ENCODE peak calls at places on chromosomes 4 and X, in ten cellular contexts. K is left ventricle myocardium inferior, Y is fibroblast of lung, A is PC-3, J is cardiac muscle cell, T is stomach, M is upper lobe of right lung, V is left lung, O is PC-9, P is lower lobe of right lung. Z is an unnamed sample.
A peak's percentile ranks its signal among the peaks of the same experiment; 100 is the strongest.

GRCh38 chr4:184374006-184374405 is 100.3 kb downstream of the IRF2 start:
- DNase-seq in K (no peak), J (no peak), V (no peak), P (no peak), Y (no peak), A (no peak), T (no peak), M (no peak), O (no peak), Z (no peak)

GRCh38 chr4:40837094-40837870 is 87.5 kb downstream of the NSUN7 start:
- DNase-seq in J (no peak), K (no peak), P (no peak), A (no peak), T (no peak), O (no peak), Y (no peak), V (no peak), M (no peak), Z (peak; percentile 41)

GRCh38 chr4:128751354-128751753 is 58.1 kb upstream of the JADE1 start:
- DNase-seq in M (no peak), K (no peak), P (no peak), V (no peak), T (no peak), J (no peak), A (no peak), O (no peak), Y (peak; percentile 30), Z (no peak)

GRCh38 chr4:159357350-159357749 is 254.5 kb downstream of the RAPGEF2 start:
- DNase-seq in A (no peak), V (no peak), M (no peak), Y (no peak), O (no peak), K (no peak), T (no peak), P (no peak), J (no peak), Z (no peak)

GRCh38 chrX:108362026-108362425 is 76.2 kb downstream of the COL4A6 start:
- DNase-seq in J (no peak), Y (no peak), V (no peak), O (no peak), T (no peak), P (no peak), M (no peak), A (peak; percentile 20), K (no peak), Z (no peak)

GRCh38 chr4:185903205-185903604 is 91.2 kb upstream of the SORBS2 start:
- DNase-seq in A (no peak), M (no peak), J (no peak), Y (no peak), K (no peak), T (no peak), P (no peak), O (no peak), V (no peak), Z (no peak)

GRCh38 chrX:45351478-45351877 is 150.8 kb upstream of the DIPK2B start:
- DNase-seq in Y (peak; percentile 81), J (no peak), K (no peak), M (no peak), A (peak; percentile 63), T (no peak), P (no peak), V (no peak), O (no peak), Z (no peak)

GRCh38 chrX:65689377-65689776 is 21.9 kb downstream of the MSN start:
- DNase-seq in V (no peak), A (peak; percentile 55), P (no peak), T (no peak), M (no peak), O (peak; percentile 48), Y (no peak), K (no peak), J (no peak), Z (no peak)

GRCh38 chr4:101191302-101192098 is 155.8 kb downstream of the PPP3CA start:
- DNase-seq in K (peak; percentile 72), O (no peak), M (peak; percentile 62), V (no peak), Y (peak; percentile 92), A (no peak), T (peak; percentile 73), J (no peak), P (peak; percentile 47), Z (peak; percentile 83)

GRCh38 chr4:7519638-7520373 is 85.1 kb upstream of the PSAPL1 start:
- DNase-seq in V (no peak), A (no peak), T (no peak), P (no peak), J (no peak), O (no peak), K (no peak), Y (no peak), M (no peak), Z (no peak)

GRCh38 chr4:34362654-34363053 is 1881.7 kb downstream of the ARAP2 start:
- DNase-seq in J (no peak), A (no peak), K (no peak), O (no peak), Y (no peak), M (no peak), T (no peak), V (no peak), P (no peak), Z (no peak)

GRCh38 chr4:30728291-30728690 is 8.1 kb downstream of the PCDH7 start:
- DNase-seq in A (no peak), P (no peak), O (no peak), Y (peak; percentile 40), J (no peak), K (no peak), T (no peak), M (no peak), V (no peak), Z (no peak)

GRCh38 chrX:6849711-6850415 is 297.6 kb upstream of the STS start:
- DNase-seq in Y (peak; percentile 20), T (no peak), K (no peak), M (no peak), O (no peak), J (peak; percentile 63), P (no peak), V (no peak), A (no peak), Z (no peak)

GRCh38 chr4:129193357-129194100 is 97.6 kb downstream of the C4orf33 start:
- DNase-seq in Y (no peak), P (no peak), A (no peak), J (no peak), T (no peak), V (no peak), M (no peak), O (no peak), K (no peak), Z (no peak)

GRCh38 chr4:20984011-20984836 is 284.0 kb downstream of the PACRGL start:
- DNase-seq in V (peak; percentile 78), P (no peak), J (peak; percentile 15), O (no peak), K (peak; percentile 15), M (peak; percentile 62), T (no peak), A (no peak), Y (no peak), Z (no peak)

GRCh38 chr4:141134051-141134450 is 782 bp upstream of the RNF150 start:
- DNase-seq in Y (peak; percentile 18), J (no peak), T (no peak), O (no peak), A (no peak), K (no peak), P (no peak), M (no peak), V (no peak), Z (no peak)

GRCh38 chr4:82461710-82462109 is 31.3 kb downstream of the ENOPH1 start:
- DNase-seq in V (no peak), T (no peak), K (no peak), J (no peak), P (no peak), A (no peak), M (no peak), O (no peak), Y (no peak), Z (no peak)

GRCh38 chr4:169222768-169223167 is 48.0 kb downstream of the SH3RF1 start:
- DNase-seq in K (no peak), M (no peak), V (no peak), Y (no peak), J (no peak), A (no peak), P (no peak), O (no peak), T (no peak), Z (no peak)
- H3K4me1 ChIP-seq in K (peaks cover 38% of the 10 kb centered on the region), M (peaks cover 25% of the 10 kb centered on the region), V (peaks cover 27% of the 10 kb centered on the region), Y (peaks cover 24% of the 10 kb centered on the region), J (peaks cover 6% of the 10 kb centered on the region), A (peaks cover 40% of the 10 kb centered on the region), P (peaks cover 35% of the 10 kb centered on the region), O (peaks cover 24% of the 10 kb centered on the region), T (no peaks in the 10 kb centered on the region), Z (peaks cover 26% of the 10 kb centered on the region)

GRCh38 chr4:68905598-68906237 is 45.9 kb downstream of the UGT2A3 start:
- DNase-seq in T (peak; percentile 43), M (no peak), J (no peak), O (peak; percentile 39), A (peak; percentile 74), Y (peak; percentile 28), K (no peak), V (no peak), P (no peak), Z (no peak)
- H3K4me3 ChIP-seq in T (peak overlapping the region; percentile 15), M (peak overlapping the region; percentile 39), J (no peak overlapping the region), O (peak overlapping the region; percentile 25), A (peak overlapping the region; percentile 52), Y (no peak overlapping the region), K (peak overlapping the region; percentile 12), V (peak overlapping the region; percentile 13), P (peak overlapping the region; percentile 22), Z (no peak overlapping the region)

GRCh38 chrX:18654873-18655836 is 16.8 kb downstream of the RS1 start:
- DNase-seq in V (no peak), A (no peak), J (no peak), K (no peak), T (peak; percentile 28), M (no peak), P (no peak), O (no peak), Y (peak; percentile 38), Z (no peak)
- H3K4me1 ChIP-seq in V (no peaks in the 10 kb centered on the region), A (no peaks in the 10 kb centered on the region), J (no peaks in the 10 kb centered on the region), K (no peaks in the 10 kb centered on the region), T (no peaks in the 10 kb centered on the region), M (no peaks in the 10 kb centered on the region), P (no peaks in the 10 kb centered on the region), O (no peaks in the 10 kb centered on the region), Y (no peaks in the 10 kb centered on the region), Z (no peaks in the 10 kb centered on the region)

GRCh38 chrX:40267334-40268118 is 169.8 kb upstream of the BCOR start:
- DNase-seq in K (no peak), O (no peak), A (no peak), V (no peak), Y (no peak), J (no peak), M (peak; percentile 58), T (no peak), P (no peak), Z (peak; percentile 13)
- H3K4me3 ChIP-seq in K (peak overlapping the region; percentile 64), O (peak overlapping the region; percentile 49), A (peak overlapping the region; percentile 79), V (peak overlapping the region; percentile 45), Y (no peak overlapping the region), J (peak overlapping the region; percentile 28), M (peak overlapping the region; percentile 52), T (peak overlapping the region; percentile 44), P (peak overlapping the region; percentile 63), Z (peak overlapping the region; percentile 59)

GRCh38 chr4:78797777-78798284 is 21.7 kb downstream of the BMP2K start:
- DNase-seq in V (no peak), K (no peak), P (no peak), Y (no peak), M (no peak), T (no peak), A (no peak), O (no peak), J (no peak), Z (no peak)
- H3K4me1 ChIP-seq in V (peaks cover 3% of the 10 kb centered on the region), K (peaks cover 49% of the 10 kb centered on the region), P (no peaks in the 10 kb centered on the region), Y (no peaks in the 10 kb centered on the region), M (no peaks in the 10 kb centered on the region), T (no peaks in the 10 kb centered on the region), A (no peaks in the 10 kb centered on the region), O (no peaks in the 10 kb centered on the region), J (no peaks in the 10 kb centered on the region), Z (peaks cover 22% of the 10 kb centered on the region)

Z was measured in gastrocnemius medialis.